ENCODE peak calls at places on chromosomes 4 and X, in six cellular contexts. X is vagina, G is lung, B is uterus, W is cardiac muscle cell, N is ascending aorta. Q is an unnamed sample. For H3K27me3, the result is how much of the 10 kb centered on the place peaks cover.

GRCh38 chr4:30714408-30715031 is 5.6 kb upstream of the PCDH7 start:
- DNase-seq in X (no peak), G (no peak), B (peak), W (peak), N (no peak), Q (no peak)

GRCh38 chr4:87002682-87003043 is 67.9 kb downstream of the AFF1 start:
- DNase-seq in X (no peak), G (no peak), B (no peak), W (no peak), N (no peak), Q (no peak)

GRCh38 chr4:143348233-143349077 is 11.8 kb downstream of the GAB1 start:
- DNase-seq in X (no peak), G (no peak), B (no peak), W (peak), N (no peak), Q (no peak)

GRCh38 chr4:80005863-80006262 is 67.2 kb downstream of the ANTXR2 start:
- DNase-seq in X (no peak), G (no peak), B (no peak), W (no peak), N (no peak), Q (no peak)

GRCh38 chr4:146222313-146222712 is 8.0 kb downstream of the REELD1 start:
- DNase-seq in X (no peak), G (no peak), B (no peak), W (peak), N (no peak), Q (no peak)

GRCh38 chrX:151974336-151975227 is at the start of gene GABRE:
- DNase-seq in X (no peak), G (peak), B (peak), W (peak), N (no peak), Q (no peak)

GRCh38 chr4:110165382-110166285 is 32.8 kb downstream of the ELOVL6 start:
- DNase-seq in X (no peak), G (no peak), B (no peak), W (no peak), N (no peak), Q (no peak)

GRCh38 chrX:38346150-38346549 is 6.3 kb upstream of the OTC start:
- DNase-seq in X (no peak), G (no peak), B (no peak), W (no peak), N (no peak), Q (no peak)

GRCh38 chr4:101706535-101707057 is 83.9 kb upstream of the BANK1 start:
- DNase-seq in X (no peak), G (no peak), B (no peak), W (no peak), N (no peak), Q (no peak)

GRCh38 chr4:52911684-52912294 is 49.7 kb downstream of the RASL11B start:
- DNase-seq in X (no peak), G (peak), B (peak), W (peak), N (no peak), Q (no peak)

GRCh38 chr4:2186133-2186864 is 55.6 kb downstream of the HAUS3 start:
- DNase-seq in X (no peak), G (no peak), B (no peak), W (peak), N (no peak), Q (no peak)

GRCh38 chr4:39043697-39044363 is 11.6 kb upstream of the TMEM156 start:
- DNase-seq in X (no peak), G (no peak), B (no peak), W (no peak), N (no peak), Q (no peak)

GRCh38 chr4:134327274-134328122 is 125.9 kb upstream of the PABPC4L start:
- DNase-seq in X (no peak), G (no peak), B (no peak), W (no peak), N (no peak), Q (no peak)

GRCh38 chrX:143635915-143636314 is at the start of gene SLITRK4:
- DNase-seq in X (no peak), G (no peak), B (no peak), W (peak), N (no peak), Q (no peak)

GRCh38 chr4:155179216-155179615 is 29.2 kb upstream of the NPY2R start:
- DNase-seq in X (no peak), G (no peak), B (no peak), W (no peak), N (no peak), Q (no peak)

GRCh38 chrX:131741103-131741581 is 197.3 kb downstream of the OR13H1 start:
- DNase-seq in X (no peak), G (peak), B (peak), W (no peak), N (peak), Q (peak)

GRCh38 chr4:15714616-15715015 is 11.8 kb downstream of the BST1 start:
- DNase-seq in X (no peak), G (peak), B (no peak), W (no peak), N (no peak), Q (no peak)

GRCh38 chrX:132004728-132005127 is 18.4 kb upstream of the STK26 start:
- DNase-seq in X (no peak), G (no peak), B (no peak), W (no peak), N (no peak), Q (no peak)

GRCh38 chr4:106690487-106690886 is 321.9 kb upstream of the GIMD1 start:
- DNase-seq in X (no peak), G (no peak), B (no peak), W (no peak), N (no peak), Q (no peak)

GRCh38 chrX:48695925-48696300 is 621 bp upstream of the SUV39H1 start:
- DNase-seq in X (no peak), G (no peak), B (no peak), W (no peak), N (no peak), Q (no peak)

GRCh38 chr4:167290684-167291083 is 56.4 kb upstream of the SPOCK3 start:
- DNase-seq in X (no peak), G (no peak), B (no peak), W (peak), N (no peak), Q (no peak)

GRCh38 chr4:140137654-140138053 is 16.3 kb downstream of the MAML3 start:
- DNase-seq in X (no peak), G (no peak), B (no peak), W (no peak), N (no peak), Q (no peak)

GRCh38 chrX:150507251-150507856 is 61.1 kb upstream of the MTM1 start:
- DNase-seq in X (no peak), G (no peak), B (no peak), W (no peak), N (no peak), Q (no peak)

GRCh38 chr4:109703664-109704351 is 563 bp upstream of the CASP6 start:
- DNase-seq in X (no peak), G (no peak), B (no peak), W (no peak), N (no peak), Q (no peak)

GRCh38 chrX:122572461-122572860 is 611.6 kb upstream of the GRIA3 start:
- DNase-seq in X (no peak), G (no peak), B (no peak), W (no peak), N (no peak), Q (no peak)

GRCh38 chr4:32789026-32789608 is 2068.9 kb downstream of the PCDH7 start:
- DNase-seq in X (no peak), G (no peak), B (no peak), W (no peak), N (no peak), Q (no peak)

GRCh38 chrX:70454441-70455365 is 10.1 kb downstream of the DLG3 start:
- DNase-seq in X (no peak), G (peak), B (peak), W (peak), N (peak), Q (no peak)

GRCh38 chrX:153568612-153569011 is 30.3 kb downstream of the CCNQ start:
- DNase-seq in X (no peak), G (no peak), B (no peak), W (no peak), N (no peak), Q (no peak)
- H3K27me3 ChIP-seq in X (under half), G (under half), B (under half), W (under half), N (under half), Q (under half)

GRCh38 chrX:369563-370101 is 17.1 kb downstream of the PPP2R3B start:
- DNase-seq in X (no peak), G (no peak), B (no peak), W (peak), N (no peak), Q (no peak)
- H3K27ac ChIP-seq in X (no peak), G (peak), B (no peak), W (peak), N (no peak), Q (no peak)

DNA sequence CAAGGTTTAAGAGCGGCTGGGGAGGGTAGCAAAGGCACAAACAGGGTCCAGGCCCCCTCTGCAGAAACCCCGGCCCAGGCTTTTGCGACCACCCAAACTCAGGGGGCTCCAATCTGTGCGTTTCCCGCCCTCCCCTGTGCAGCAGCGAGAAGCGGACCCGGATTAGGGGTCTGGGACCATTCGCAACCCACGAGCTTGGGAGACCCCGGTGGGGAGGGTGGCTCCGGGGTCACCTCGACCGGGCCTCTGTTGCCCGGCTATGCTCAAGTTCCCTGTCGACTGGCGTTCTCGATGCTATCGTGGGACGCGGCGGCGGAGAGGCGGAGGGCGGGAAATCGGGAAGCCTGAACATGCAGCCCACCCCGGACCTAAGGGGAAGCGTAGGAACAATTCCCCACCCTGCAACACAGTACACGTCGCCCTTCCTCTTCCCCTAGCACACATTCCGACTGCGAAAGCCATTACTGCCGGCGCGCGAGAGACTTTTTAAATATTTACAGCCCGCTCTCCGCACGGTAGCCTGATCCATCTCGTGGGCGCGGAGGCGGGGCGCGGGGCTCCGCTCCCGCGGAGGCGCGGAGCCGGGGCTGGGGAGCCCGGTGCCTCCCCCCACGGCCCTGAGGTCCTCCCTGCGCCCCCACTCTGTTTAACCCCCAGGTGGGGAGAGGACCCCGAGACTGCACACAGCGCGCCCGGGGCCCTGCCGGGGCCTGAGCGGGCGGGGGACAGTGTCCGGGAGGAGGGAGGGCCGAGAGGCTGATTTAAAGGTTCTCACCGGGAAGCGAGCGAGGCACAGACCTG is 48.1 kb upstream of the BCOR start:
- DNase-seq in X (no peak), G (no peak), B (no peak), W (no peak), N (no peak), Q (no peak)
- H3K27me3 ChIP-seq in X (under half), G (under half), B (under half), W (half or more), N (under half), Q (under half)

DNA sequence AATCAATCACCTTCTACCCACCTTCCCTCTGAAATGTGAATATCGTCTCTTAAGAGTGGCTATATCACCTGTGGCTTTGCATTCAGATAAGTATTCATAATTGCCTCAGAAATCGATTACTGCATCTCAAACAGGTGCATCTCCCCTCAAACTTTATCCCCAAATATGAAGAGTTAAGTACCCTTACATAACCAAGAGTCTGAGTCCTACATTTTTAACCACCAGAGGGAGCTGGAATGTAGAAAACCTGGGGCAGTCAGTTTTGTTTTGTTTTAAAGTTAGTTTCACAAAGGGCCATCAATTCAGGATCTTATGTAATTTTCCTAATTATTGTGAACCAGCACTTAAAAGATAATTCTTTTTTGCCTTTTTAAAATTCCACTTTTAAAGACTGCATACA is 5.7 kb downstream of the TCEANC start:
- DNase-seq in X (no peak), G (no peak), B (no peak), W (peak), N (no peak), Q (no peak)
- H3K27ac ChIP-seq in X (peak), G (no peak), B (peak), W (no peak), N (peak), Q (peak)

DNA sequence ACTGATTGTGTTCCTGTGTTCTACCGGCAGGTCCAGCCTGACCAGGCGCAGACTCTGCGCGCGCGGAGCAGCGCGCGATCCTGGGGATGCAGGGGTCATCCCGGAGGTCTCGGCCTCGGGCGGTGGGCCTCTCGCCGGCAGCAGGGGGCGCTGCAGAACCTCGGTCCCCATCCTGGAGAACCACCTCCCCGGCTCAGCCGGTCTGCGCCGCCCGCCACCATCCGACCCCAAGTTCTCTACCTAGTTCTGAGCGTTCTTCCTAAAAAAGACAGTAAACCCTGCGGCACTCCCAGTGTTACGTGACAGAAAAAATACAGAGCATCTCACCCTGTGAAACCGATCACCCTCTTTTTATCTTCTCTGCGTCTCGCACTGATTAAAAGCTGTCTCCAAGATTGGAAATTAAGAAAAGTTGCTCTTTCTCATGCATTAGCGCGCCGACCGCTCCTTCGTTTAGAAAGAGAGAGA is 1.6 kb downstream of the TRPC3 start:
- DNase-seq in X (no peak), G (peak), B (peak), W (peak), N (no peak), Q (no peak)
- H3K27me3 ChIP-seq in X (under half), G (under half), B (under half), W (under half), N (under half), Q (under half)

Q was measured in esophagus squamous epithelium.